ENCODE peak calls at places on chromosome 14, in five cellular contexts. O is psoas muscle, N is uterus, M is GM23248, X is type B pancreatic cell. F is an unnamed sample.

GRCh38 chr14:87434680-87435079 is 558.3 kb downstream of the GALC start:
- DNase-seq in O (no peak), N (no peak), M (no peak), X (no peak), F (no peak)

GRCh38 chr14:95043314-95043713 is 114.0 kb downstream of the DICER1 start:
- DNase-seq in X (no peak), N (no peak), O (no peak), M (no peak), F (no peak)

GRCh38 chr14:22476882-22477281 is 112.1 kb downstream of the DAD1 start:
- DNase-seq in X (no peak), M (no peak), N (no peak), O (no peak), F (no peak)

GRCh38 chr14:24818054-24818822 is 184.2 kb upstream of the GZMB start:
- DNase-seq in N (no peak), X (no peak), M (no peak), O (no peak), F (no peak)

GRCh38 chr14:105442125-105442524 is 22.5 kb downstream of the MTA1 start:
- DNase-seq in X (no peak), O (no peak), N (no peak), M (no peak), F (no peak)

GRCh38 chr14:34368115-34368970 is 93.7 kb downstream of the SPTSSA start:
- DNase-seq in N (no peak), M (peak; percentile 68), X (no peak), O (no peak), F (peak; percentile 70)

GRCh38 chr14:90520326-90520725 is 123.5 kb downstream of the CALM1 start:
- DNase-seq in X (no peak), O (no peak), N (no peak), M (no peak), F (no peak)

GRCh38 chr14:21997300-21997699 is 323.7 kb upstream of the OR4E1 start:
- DNase-seq in X (no peak), M (peak; percentile 28), O (no peak), N (no peak), F (no peak)

GRCh38 chr14:39268393-39268792 is 34.7 kb downstream of the MIA2 start:
- DNase-seq in N (no peak), M (peak; percentile 49), X (no peak), O (no peak), F (peak; percentile 4)

GRCh38 chr14:49975286-49975685 is 82.4 kb downstream of the ARF6 start:
- DNase-seq in X (no peak), O (no peak), M (peak; percentile 95), N (no peak), F (peak; percentile 76)

GRCh38 chr14:81127785-81128184 is 93.0 kb downstream of the GTF2A1 start:
- DNase-seq in M (peak; percentile 49), O (no peak), N (no peak), X (no peak), F (peak; percentile 9)

GRCh38 chr14:95062220-95062619 is 95.1 kb downstream of the DICER1 start:
- DNase-seq in X (no peak), O (no peak), N (no peak), M (no peak), F (no peak)

GRCh38 chr14:62943202-62943601 is 102.1 kb downstream of the KCNH5 start:
- DNase-seq in O (no peak), X (no peak), N (no peak), M (no peak), F (peak; percentile 13)

GRCh38 chr14:72616294-72616693 is 277.6 kb downstream of the DPF3 start:
- DNase-seq in O (no peak), M (no peak), N (no peak), X (peak; percentile 18), F (peak; percentile 33)

GRCh38 chr14:67607646-67608045 is 7.6 kb upstream of the PIGH start:
- DNase-seq in M (no peak), N (no peak), X (no peak), O (no peak), F (no peak)

GRCh38 chr14:38210168-38210567 is 2.5 kb downstream of the SSTR1 start:
- DNase-seq in O (peak; percentile 50), X (no peak), M (peak; percentile 94), N (no peak), F (peak; percentile 70)

GRCh38 chr14:89445252-89445973 is 28.4 kb upstream of the FOXN3 start:
- DNase-seq in X (no peak), M (peak; percentile 21), O (no peak), N (no peak), F (no peak)

GRCh38 chr14:94088516-94088915 is 7.4 kb downstream of the IFI27L1 start:
- DNase-seq in M (peak; percentile 72), O (no peak), N (no peak), X (no peak), F (no peak)

GRCh38 chr14:101711041-101711861 is 50.3 kb upstream of the PPP2R5C start:
- DNase-seq in N (no peak), O (no peak), M (no peak), X (no peak), F (no peak)

GRCh38 chr14:69933623-69934275 is 54.5 kb downstream of the SMOC1 start:
- DNase-seq in O (no peak), M (no peak), X (no peak), N (no peak), F (no peak)

GRCh38 chr14:63343878-63344277 is 25.1 kb upstream of the GPHB5 start:
- DNase-seq in X (no peak), M (no peak), N (no peak), O (no peak), F (no peak)

GRCh38 chr14:75499084-75499875 is 23.0 kb upstream of the BATF start:
- DNase-seq in X (no peak), N (no peak), O (no peak), M (no peak), F (no peak)

GRCh38 chr14:25820368-25820767 is 770.4 kb upstream of the STXBP6 start:
- DNase-seq in N (no peak), O (no peak), X (no peak), M (no peak), F (no peak)

GRCh38 chr14:104359301-104359968 is 220.1 kb upstream of the C14orf180 start:
- DNase-seq in X (peak; percentile 52), O (no peak), M (no peak), N (no peak), F (no peak)

GRCh38 chr14:99026471-99026870 is 245.5 kb downstream of the BCL11B start:
- DNase-seq in N (no peak), X (no peak), O (no peak), M (no peak), F (no peak)

GRCh38 chr14:66114071-66114470 is 372.1 kb upstream of the CCDC196 start:
- DNase-seq in N (no peak), X (no peak), O (no peak), M (no peak), F (no peak)

GRCh38 chr14:67426983-67427601 is 15.1 kb upstream of the PLEK2 start:
- DNase-seq in N (peak; percentile 54), O (peak; percentile 85), M (peak; percentile 87), X (peak; percentile 81), F (peak; percentile 91)

GRCh38 chr14:56854325-56854724 is 44.0 kb upstream of the OTX2 start:
- DNase-seq in N (no peak), X (no peak), M (no peak), O (no peak), F (no peak)

GRCh38 chr14:93906341-93907329 is 20.5 kb upstream of the FAM181A start:
- DNase-seq in N (peak; percentile 45), X (no peak), M (peak; percentile 65), O (no peak), F (peak; percentile 61)

GRCh38 chr14:78164226-78164853 is 5.8 kb upstream of the NRXN3 start:
- DNase-seq in O (no peak), M (peak; percentile 38), N (no peak), X (no peak), F (no peak)

GRCh38 chr14:67674480-67675218 is at the start of gene VTI1B:
- DNase-seq in N (peak; percentile 60), O (peak; percentile 93), X (peak; percentile 85), M (peak; percentile 91), F (peak; percentile 95)

GRCh38 chr14:89401241-89401640 is 15.8 kb downstream of the FOXN3 start:
- DNase-seq in N (no peak), X (no peak), O (no peak), M (no peak), F (no peak)

GRCh38 chr14:51283402-51283825 is 43.4 kb downstream of the TMX1 start:
- DNase-seq in X (no peak), M (peak; percentile 95), O (no peak), N (peak; percentile 33), F (peak; percentile 82)

GRCh38 chr14:93891756-93892504 is 35.2 kb upstream of the FAM181A start:
- DNase-seq in N (no peak), O (no peak), X (no peak), M (no peak), F (no peak)

GRCh38 chr14:55605793-55606192 is 25.8 kb downstream of the KTN1 start:
- DNase-seq in M (no peak), O (no peak), X (no peak), N (no peak), F (peak; percentile 11)

GRCh38 chr14:104650057-104650980 is 39.1 kb upstream of the INF2 start:
- DNase-seq in X (peak; percentile 84), N (peak; percentile 57), O (peak; percentile 79), M (peak; percentile 63), F (peak; percentile 94)